ENCODE peak calls at places on chromosomes 5 and 9, in five cellular contexts. N is NCI-H1092 treated with DMSO at 0.1 percent for 48 hours; A is neural progenitor cell; P is NB4; L is activated CD4-positive, alpha-beta T cell treated with anti-CD3 and anti-CD28 coated beads, Interleukin-2, amount 10 ng/mL, durations not matched to agents 7 days and 5 days. G is an unnamed sample.

GRCh38 chr9:4423207-4423610 is 67.1 kb upstream of the SLC1A1 start:
- DNase-seq in P (no peak), A (peak; percentile 28), L (no peak), N (no peak), G (no peak)

GRCh38 chr9:87087197-87087596 is 139.9 kb upstream of the GAS1 start:
- DNase-seq in N (no peak), P (no peak), A (no peak), L (no peak), G (no peak)

GRCh38 chr5:135141303-135142268 is 107.6 kb upstream of the PITX1 start:
- DNase-seq in L (no peak), P (no peak), A (no peak), N (no peak), G (no peak)

GRCh38 chr5:168697034-168697720 is 118.0 kb upstream of the PANK3 start:
- DNase-seq in L (no peak), P (no peak), N (no peak), A (no peak), G (no peak)

GRCh38 chr9:35688558-35689350 is 971 bp downstream of the TPM2 start:
- DNase-seq in N (no peak), A (no peak), P (peak; percentile 51), L (no peak), G (no peak)

GRCh38 chr9:111483862-111484563 is at the start of gene ECPAS:
- DNase-seq in L (peak; percentile 57), N (peak; percentile 47), A (peak; percentile 88), P (peak; percentile 86), G (peak; percentile 70)

GRCh38 chr5:180281706-180282105 is 10.2 kb downstream of the MAPK9 start:
- DNase-seq in L (no peak), A (no peak), N (peak; percentile 20), P (no peak), G (no peak)

GRCh38 chr5:77630246-77631165 is 8.0 kb downstream of the OTP start:
- DNase-seq in P (peak; percentile 87), A (peak; percentile 86), N (no peak), L (peak; percentile 37), G (no peak)

GRCh38 chr5:374631-375335 is 53.3 kb downstream of the AHRR start:
- DNase-seq in N (no peak), P (peak; percentile 44), L (no peak), A (no peak), G (no peak)

GRCh38 chr5:109874108-109874507 is 184.4 kb downstream of the MAN2A1 start:
- DNase-seq in A (no peak), P (no peak), N (no peak), L (no peak), G (no peak)

GRCh38 chr9:135744333-135745070 is 42.5 kb downstream of the KCNT1 start:
- DNase-seq in L (no peak), N (no peak), P (no peak), A (no peak), G (no peak)

GRCh38 chr5:181163487-181164075 is 16.2 kb downstream of the OR2V2 start:
- DNase-seq in A (peak; percentile 27), N (no peak), L (no peak), P (peak; percentile 88), G (no peak)

GRCh38 chr5:79258801-79259200 is 22.9 kb downstream of the JMY start:
- DNase-seq in N (no peak), P (no peak), A (no peak), L (no peak), G (no peak)

GRCh38 chr5:54514841-54515432 is 2.6 kb upstream of the SNX18 start:
- DNase-seq in P (no peak), A (no peak), L (no peak), N (no peak), G (no peak)

GRCh38 chr5:86786955-86787354 is 169.2 kb downstream of the COX7C start:
- DNase-seq in N (no peak), L (no peak), A (peak; percentile 7), P (no peak), G (no peak)

GRCh38 chr9:15349892-15350761 is 43.1 kb upstream of the TTC39B start:
- DNase-seq in P (peak; percentile 29), N (no peak), L (no peak), A (no peak), G (no peak)

GRCh38 chr5:105789246-105789645 is 1881.5 kb downstream of the EFNA5 start:
- DNase-seq in A (no peak), N (no peak), L (no peak), P (no peak), G (no peak)

GRCh38 chr5:17412760-17413671 is 85.0 kb upstream of the TAF11L2 start:
- DNase-seq in L (no peak), N (no peak), A (peak; percentile 29), P (peak; percentile 95), G (no peak)

GRCh38 chr9:94806307-94806893 is 79.9 kb downstream of the AOPEP start:
- DNase-seq in L (no peak), P (no peak), A (no peak), N (no peak), G (no peak)

GRCh38 chr5:25850581-25850980 is 1187.8 kb downstream of the CDH9 start:
- DNase-seq in A (peak; percentile 15), N (no peak), L (no peak), P (no peak), G (no peak)

GRCh38 chr9:10855847-10856246 is 243.0 kb upstream of the PTPRD start:
- DNase-seq in L (no peak), N (peak; percentile 82), P (peak; percentile 31), A (peak; percentile 63), G (no peak)

GRCh38 chr9:105082843-105083242 is 154.9 kb upstream of the ABCA1 start:
- DNase-seq in L (no peak), N (no peak), A (no peak), P (no peak), G (no peak)

GRCh38 chr9:34573599-34574325 is 15.8 kb downstream of the CNTFR start:
- DNase-seq in L (no peak), N (no peak), P (no peak), A (peak; percentile 38), G (no peak)

GRCh38 chr5:18653216-18653752 is 1019.0 kb downstream of the TAF11L14 start:
- DNase-seq in P (no peak), N (no peak), A (no peak), L (no peak), G (no peak)

GRCh38 chr9:14883310-14883944 is 26.8 kb downstream of the FREM1 start:
- DNase-seq in L (no peak), A (no peak), P (no peak), N (no peak), G (no peak)

GRCh38 chr5:41598011-41598410 is 87.6 kb upstream of the PLCXD3 start:
- DNase-seq in N (no peak), L (no peak), A (no peak), P (no peak), G (no peak)